ENCODE peak calls at places on chromosomes 12 and 14, in six cellular contexts. K is tibial nerve; E is mucosa of descending colon; U is SK-N-SH; G is CD8-positive, alpha-beta T cell; X is colonic mucosa. O is an unnamed sample.

GRCh38 chr14:73295198-73295796 is 58.0 kb downstream of the PAPLN start:
- DNase-seq in K (no peak), E (peak; percentile 64), U (peak; percentile 58), G (peak; percentile 7), X (no peak), O (peak; percentile 76)

GRCh38 chr12:83753205-83753604 is 1066.5 kb downstream of the TMTC2 start:
- DNase-seq in K (no peak), E (no peak), U (no peak), G (no peak), X (no peak), O (no peak)

GRCh38 chr12:27970391-27970980 is 2.0 kb downstream of the PTHLH start:
- DNase-seq in K (no peak), E (no peak), U (peak; percentile 79), G (no peak), X (no peak), O (no peak)

GRCh38 chr12:45725631-45726593 is 3.6 kb upstream of the ARID2 start:
- DNase-seq in K (no peak), E (peak; percentile 58), U (peak; percentile 42), G (peak; percentile 30), X (peak; percentile 58), O (peak; percentile 56)

GRCh38 chr12:38905480-38906351 is at the start of gene CPNE8:
- DNase-seq in K (peak; percentile 66), E (peak; percentile 78), U (peak; percentile 55), G (peak; percentile 11), X (peak; percentile 86), O (no peak)

GRCh38 chr14:100775831-100776591 is 49.3 kb downstream of the DLK1 start:
- DNase-seq in K (no peak), E (no peak), U (no peak), G (no peak), X (no peak), O (no peak)

GRCh38 chr12:28413455-28414109 is 223.3 kb downstream of the CCDC91 start:
- DNase-seq in K (no peak), E (no peak), U (no peak), G (no peak), X (no peak), O (no peak)

GRCh38 chr14:52013984-52014600 is 24.7 kb downstream of the RTRAF start:
- DNase-seq in K (no peak), E (no peak), U (peak; percentile 45), G (no peak), X (no peak), O (peak; percentile 15)

GRCh38 chr12:26134540-26134939 is 9.7 kb upstream of the BHLHE41 start:
- DNase-seq in K (no peak), E (peak; percentile 67), U (no peak), G (no peak), X (no peak), O (no peak)

GRCh38 chr12:12266389-12266872 is 413 bp downstream of the LRP6 start:
- DNase-seq in K (no peak), E (no peak), U (peak; percentile 72), G (no peak), X (peak; percentile 41), O (no peak)

GRCh38 chr12:62983594-62983993 is 48.6 kb upstream of the PPM1H start:
- DNase-seq in K (no peak), E (peak; percentile 16), U (no peak), G (no peak), X (no peak), O (peak; percentile 14)

GRCh38 chr14:66426451-66426850 is 59.7 kb upstream of the CCDC196 start:
- DNase-seq in K (no peak), E (no peak), U (no peak), G (no peak), X (no peak), O (no peak)

DNA sequence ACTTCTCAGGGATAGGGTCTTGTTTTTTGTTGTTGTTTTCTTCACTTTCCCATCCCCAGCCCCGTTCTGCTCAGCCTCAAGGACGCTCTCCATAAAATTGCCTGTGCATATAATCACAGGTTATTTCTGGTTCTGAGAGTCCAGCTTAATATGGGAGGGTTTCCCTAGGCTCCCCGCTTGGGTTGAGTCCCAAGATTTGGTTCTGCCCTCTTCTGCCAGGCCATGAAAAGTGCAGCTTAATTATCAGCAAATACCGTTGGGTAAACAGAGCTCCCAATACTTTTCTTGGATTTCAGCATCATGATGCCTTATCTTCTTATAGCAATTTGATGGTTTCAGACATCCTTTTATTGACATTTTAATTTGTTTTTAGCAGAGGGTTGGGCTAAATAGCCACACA is 75.6 kb downstream of the GRIN2B start:
- DNase-seq in K (no peak), E (no peak), U (no peak), G (no peak), X (no peak), O (no peak)
- TF ChIP-seq CTCF in K (no peak), E (no peak), U (no peak), G (no peak), X (no peak), O (no peak)

DNA sequence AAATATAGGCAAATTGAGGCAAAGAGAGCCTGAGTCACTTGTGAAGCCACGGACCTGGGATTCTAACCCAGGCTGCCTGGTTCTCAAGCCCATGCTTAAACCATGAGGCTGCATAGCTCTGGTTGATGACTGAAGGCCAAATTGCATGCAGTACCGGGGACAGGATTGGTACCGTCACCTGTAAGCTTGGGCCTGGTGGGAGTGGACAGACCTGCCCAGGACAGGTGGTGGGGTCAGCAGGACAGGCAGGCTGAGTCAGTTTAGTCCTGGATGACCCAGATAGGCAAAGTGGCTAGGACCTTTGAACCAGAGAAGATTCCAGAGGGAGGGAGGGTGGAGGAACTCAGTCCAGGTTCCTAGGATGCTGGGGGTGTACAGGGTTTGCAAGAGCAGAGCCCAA is 25.8 kb downstream of the RIN3 start:
- DNase-seq in K (no peak), E (no peak), U (no peak), G (no peak), X (no peak), O (no peak)
- H3K4me1 ChIP-seq in K (peaks cover 16% of the 10 kb centered on the region), E (peaks cover 32% of the 10 kb centered on the region), U (peaks cover 22% of the 10 kb centered on the region), G (peaks cover 64% of the 10 kb centered on the region), X (peaks cover 16% of the 10 kb centered on the region), O (peaks cover 37% of the 10 kb centered on the region)

GRCh38 chr14:53437858-53438257 is 284.7 kb upstream of the DDHD1 start:
- DNase-seq in K (no peak), E (no peak), U (no peak), G (no peak), X (no peak), O (no peak)

GRCh38 chr14:53430870-53431269 is 277.7 kb upstream of the DDHD1 start:
- DNase-seq in K (no peak), E (no peak), U (no peak), G (no peak), X (no peak), O (no peak)

GRCh38 chr14:53432378-53432802 is 279.3 kb upstream of the DDHD1 start:
- DNase-seq in K (no peak), E (no peak), U (peak; percentile 47), G (no peak), X (no peak), O (peak; percentile 41)
- TF ChIP-seq CTCF in K (peak; percentile 22), E (no peak), U (peak; percentile 64), G (peak; percentile 15), X (peak; percentile 35), O (peak; percentile 87)

DNA sequence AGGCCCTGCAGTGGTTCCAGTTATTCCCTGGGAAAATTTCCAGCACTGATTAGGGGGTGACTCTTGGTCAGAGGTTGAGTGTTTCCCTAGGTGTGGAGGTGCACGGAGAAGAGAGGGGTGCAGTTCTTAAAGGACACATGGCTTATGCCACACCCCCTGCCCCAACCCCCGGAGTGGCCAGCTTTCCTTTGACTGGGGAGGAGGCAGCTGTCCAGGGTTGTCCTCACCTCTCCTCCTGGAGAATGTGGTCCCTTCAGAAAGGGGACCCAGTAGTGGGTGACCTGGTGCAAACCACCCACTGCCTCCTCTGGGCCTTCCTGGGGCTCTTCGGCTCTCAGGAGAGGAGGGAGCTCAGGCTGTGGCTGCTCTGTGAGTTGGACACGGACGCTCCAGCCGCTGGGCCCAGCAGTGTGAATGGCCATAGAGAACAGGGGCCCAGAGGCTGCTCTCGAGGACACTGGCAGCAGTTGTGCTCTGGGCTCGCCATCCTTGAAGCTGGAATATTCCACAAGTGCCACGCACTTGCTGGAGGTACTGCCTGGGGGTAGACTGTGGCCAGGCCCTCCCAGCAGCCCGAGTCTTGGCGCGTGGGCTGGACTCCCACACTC is 13.6 kb downstream of the PACS2 start:
- DNase-seq in K (no peak), E (no peak), U (peak; percentile 25), G (no peak), X (no peak), O (no peak)
- H3K4me1 ChIP-seq in K (peaks cover 95% of the 10 kb centered on the region), E (no peaks in the 10 kb centered on the region), U (no peaks in the 10 kb centered on the region), G (peaks cover 32% of the 10 kb centered on the region), X (no peaks in the 10 kb centered on the region), O (no peaks in the 10 kb centered on the region)

GRCh38 chr12:119322324-119322723 is 12.2 kb upstream of the CCDC60 start:
- DNase-seq in K (no peak), E (no peak), U (no peak), G (no peak), X (no peak), O (no peak)

GRCh38 chr12:119326341-119326740 is 8.2 kb upstream of the CCDC60 start:
- DNase-seq in K (no peak), E (no peak), U (no peak), G (no peak), X (no peak), O (no peak)

GRCh38 chr12:119328111-119328510 is 6.4 kb upstream of the CCDC60 start:
- DNase-seq in K (no peak), E (peak; percentile 33), U (peak; percentile 46), G (no peak), X (peak; percentile 19), O (no peak)
- TF ChIP-seq CTCF in K (no peak), E (no peak), U (peak; percentile 20), G (no peak), X (peak; percentile 31), O (peak; percentile 60)